ENCODE peak calls at places on chromosome 2, in five cellular contexts. T is endothelial cell; H is HEK293T; A is kidney tubule cell; D is stimulated activated naive CD4-positive, alpha-beta T cell treated with Interleukin-2 at 50 U/mL for 16 hours. N is an unnamed sample.

GRCh38 chr2:234593636-234594035 is 96.8 kb upstream of the ARL4C start:
- DNase-seq in T (no peak), H (no peak), A (no peak), D (no peak), N (peak)

GRCh38 chr2:102268529-102269524 is 42.5 kb upstream of the IL1RL1 start:
- DNase-seq in T (no peak), H (no peak), A (no peak), D (no peak), N (peak)

GRCh38 chr2:45009303-45009927 is at the start of gene SIX2:
- DNase-seq in T (peak), H (peak), A (peak), D (no peak), N (peak)

GRCh38 chr2:161312996-161313395 is 4.8 kb downstream of the PSMD14 start:
- DNase-seq in T (no peak), H (no peak), A (peak), D (no peak), N (peak)

GRCh38 chr2:1770566-1771380 is 26.5 kb upstream of the PXDN start:
- DNase-seq in T (no peak), H (no peak), A (no peak), D (no peak), N (no peak)

GRCh38 chr2:113806217-113806913 is 49.9 kb upstream of the SLC35F5 start:
- DNase-seq in T (no peak), H (no peak), A (no peak), D (no peak), N (no peak)

GRCh38 chr2:141341444-141341843 is 789.4 kb downstream of the LRP1B start:
- DNase-seq in T (no peak), H (no peak), A (peak), D (no peak), N (peak)

GRCh38 chr2:226796840-226797288 is 2.8 kb downstream of the IRS1 start:
- DNase-seq in T (peak), H (no peak), A (peak), D (no peak), N (no peak)

GRCh38 chr2:25341031-25341727 is 546 bp downstream of the DNMT3A start:
- DNase-seq in T (no peak), H (peak), A (no peak), D (peak), N (no peak)

GRCh38 chr2:67037655-67038054 is 359.5 kb upstream of the ETAA1 start:
- DNase-seq in T (no peak), H (no peak), A (peak), D (no peak), N (no peak)

GRCh38 chr2:26243643-26244478 is 571 bp downstream of the HADHA start:
- DNase-seq in T (no peak), H (peak), A (peak), D (no peak), N (peak)

N was measured in iris pigment epithelial cell.